ENCODE peak calls at places on chromosomes 11 and 22, in six cellular contexts. K is GM20000, B is endothelial cell, N is HFF-Myc, L is progenitor cell of endocrine pancreas, E is tibial artery. T is an unnamed sample.

GRCh38 chr11:122863704-122864326 is 18.7 kb upstream of the JHY start:
- DNase-seq in K (no peak), B (peak; percentile 47), N (no peak), L (no peak), E (no peak), T (peak; percentile 66)

GRCh38 chr22:47190276-47190956 is 428.0 kb downstream of the TBC1D22A start:
- DNase-seq in K (no peak), B (no peak), N (no peak), L (no peak), E (peak; percentile 44), T (no peak)

GRCh38 chr22:39264344-39265116 is 19.7 kb upstream of the PDGFB start:
- DNase-seq in K (no peak), B (no peak), N (no peak), L (no peak), E (peak; percentile 84), T (no peak)

GRCh38 chr22:21450320-21450831 is 16.8 kb upstream of the TMEM191C start:
- DNase-seq in K (no peak), B (peak; percentile 14), N (no peak), L (no peak), E (peak; percentile 42), T (no peak)

GRCh38 chr22:29877620-29878019 is 5.4 kb upstream of the MTMR3 start:
- DNase-seq in K (no peak), B (no peak), N (no peak), L (no peak), E (no peak), T (no peak)

GRCh38 chr22:46085831-46086576 is 64.3 kb upstream of the PPARA start:
- DNase-seq in K (no peak), B (no peak), N (no peak), L (no peak), E (peak; percentile 86), T (no peak)

GRCh38 chr11:638616-639323 is 1.7 kb downstream of the DRD4 start:
- DNase-seq in K (no peak), B (no peak), N (no peak), L (no peak), E (no peak), T (no peak)

GRCh38 chr11:15268598-15268997 is 153.9 kb downstream of the INSC start:
- DNase-seq in K (no peak), B (no peak), N (no peak), L (no peak), E (no peak), T (no peak)

GRCh38 chr22:45163074-45163416 is 680 bp upstream of the NUP50 start:
- DNase-seq in K (no peak), B (peak; percentile 24), N (no peak), L (no peak), E (no peak), T (peak; percentile 41)

GRCh38 chr11:10394229-10395100 is 60.6 kb upstream of the AMPD3 start:
- DNase-seq in K (no peak), B (no peak), N (no peak), L (no peak), E (no peak), T (no peak)

GRCh38 chr11:104609297-104609696 is 289.0 kb downstream of the CASP12 start:
- DNase-seq in K (peak; percentile 39), B (peak; percentile 37), N (peak; percentile 40), L (no peak), E (no peak), T (peak; percentile 29)

GRCh38 chr11:117037279-117037951 is 60.8 kb downstream of the SIK3 start:
- DNase-seq in K (no peak), B (peak; percentile 8), N (no peak), L (no peak), E (no peak), T (no peak)

GRCh38 chr11:31720225-31720624 is 90.9 kb downstream of the PAX6 start:
- DNase-seq in K (no peak), B (no peak), N (no peak), L (no peak), E (no peak), T (no peak)

GRCh38 chr11:134554861-134555260 is 142.8 kb upstream of the B3GAT1 start:
- DNase-seq in K (no peak), B (no peak), N (no peak), L (no peak), E (no peak), T (no peak)

GRCh38 chr22:31139866-31140716 is at the start of gene PLA2G3:
- DNase-seq in K (no peak), B (peak; percentile 65), N (peak; percentile 48), L (peak; percentile 22), E (no peak), T (no peak)

GRCh38 chr11:116300252-116300651 is 472.5 kb downstream of the BUD13 start:
- DNase-seq in K (no peak), B (no peak), N (no peak), L (no peak), E (no peak), T (no peak)

GRCh38 chr11:86108890-86109638 is 40.2 kb upstream of the PICALM start:
- DNase-seq in K (no peak), B (no peak), N (no peak), L (no peak), E (no peak), T (no peak)

GRCh38 chr11:110463153-110463552 is 33.4 kb downstream of the FDX1 start:
- DNase-seq in K (no peak), B (peak; percentile 64), N (no peak), L (no peak), E (peak; percentile 71), T (peak; percentile 56)

GRCh38 chr11:56271092-56271491 is 2.9 kb upstream of the OR5T1 start:
- DNase-seq in K (no peak), B (no peak), N (no peak), L (no peak), E (no peak), T (no peak)

GRCh38 chr22:37357471-37357870 is 69.8 kb downstream of the ELFN2 start:
- DNase-seq in K (no peak), B (no peak), N (no peak), L (no peak), E (no peak), T (no peak)

GRCh38 chr22:37186228-37186996 is 1.6 kb downstream of the C1QTNF6 start:
- DNase-seq in K (peak; percentile 83), B (peak; percentile 27), N (no peak), L (no peak), E (no peak), T (peak; percentile 71)

GRCh38 chr11:10302294-10302743 is 2.6 kb upstream of the ADM start:
- DNase-seq in K (no peak), B (no peak), N (no peak), L (no peak), E (no peak), T (no peak)

GRCh38 chr11:351411-351810 is 17.9 kb upstream of the B4GALNT4 start:
- DNase-seq in K (no peak), B (no peak), N (no peak), L (no peak), E (peak; percentile 39), T (no peak)

GRCh38 chr11:13944016-13944415 is 18.5 kb upstream of the SPON1 start:
- DNase-seq in K (no peak), B (no peak), N (no peak), L (no peak), E (no peak), T (no peak)

GRCh38 chr11:95599959-95600586 is 189.5 kb downstream of the FAM76B start:
- DNase-seq in K (no peak), B (no peak), N (no peak), L (no peak), E (no peak), T (peak; percentile 62)

GRCh38 chr11:290621-291231 is 1.8 kb downstream of the PGGHG start:
- DNase-seq in K (no peak), B (no peak), N (no peak), L (no peak), E (peak; percentile 44), T (peak; percentile 13)

GRCh38 chr11:104105155-104105554 is 58.8 kb downstream of the PDGFD start:
- DNase-seq in K (no peak), B (no peak), N (no peak), L (no peak), E (no peak), T (no peak)

GRCh38 chr22:19764050-19764593 is 3.5 kb downstream of the TBX1 start:
- DNase-seq in K (no peak), B (no peak), N (no peak), L (no peak), E (no peak), T (no peak)

GRCh38 chr22:29605236-29605850 is 1.9 kb downstream of the NF2 start:
- DNase-seq in K (no peak), B (no peak), N (no peak), L (no peak), E (no peak), T (no peak)

DNA sequence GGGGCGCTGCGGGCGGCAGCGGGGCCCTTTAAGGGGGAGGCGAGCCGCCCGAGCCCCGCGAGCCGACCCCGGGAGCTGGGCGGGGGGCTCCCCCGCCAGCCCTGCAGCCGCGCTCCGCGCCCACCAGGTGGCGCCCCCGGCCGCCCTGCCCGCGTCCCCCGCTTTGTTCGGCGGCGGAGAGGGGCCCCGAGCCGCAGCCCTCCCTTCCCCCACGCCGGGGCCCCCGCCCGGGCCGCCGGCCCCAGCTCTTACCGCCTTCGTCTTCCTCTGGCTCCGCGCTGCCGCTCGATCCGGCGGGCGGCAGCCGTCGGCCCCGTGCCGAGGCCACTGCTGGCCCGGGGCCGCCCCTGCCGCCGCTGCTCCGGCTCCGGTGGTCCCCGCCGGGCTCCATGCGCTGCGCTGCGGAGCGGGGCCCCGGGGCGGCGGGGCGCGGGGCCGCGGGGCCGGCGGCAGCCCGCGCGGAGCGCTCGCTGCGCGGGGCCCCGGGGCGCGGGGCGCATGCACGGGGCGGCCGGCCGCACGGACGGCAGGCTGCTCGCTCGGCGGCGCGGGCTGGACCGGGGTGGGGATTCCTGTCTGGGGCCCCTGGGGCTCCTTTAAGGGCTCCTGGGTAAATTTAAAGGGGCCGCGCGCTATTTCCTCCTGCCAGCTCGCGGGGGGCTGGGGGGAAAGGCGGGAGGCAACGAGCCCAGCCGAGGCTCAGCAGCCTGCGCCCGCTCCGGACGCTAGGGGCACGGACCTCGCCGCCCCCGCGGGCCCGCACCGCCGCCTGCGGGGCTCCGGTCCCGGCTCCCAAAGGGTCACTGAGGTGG is at the start of gene ZFTA:
- DNase-seq in K (peak; percentile 95), B (peak; percentile 83), N (no peak), L (peak; percentile 73), E (peak; percentile 78), T (peak; percentile 71)
- TF ChIP-seq CTCF in K (peak; percentile 88), B (peak; percentile 90), N (peak; percentile 22), L (peak; percentile 83), E (peak; percentile 50), T (peak; percentile 72)

GRCh38 chr11:112958670-112959069 is 2.5 kb upstream of the NCAM1 start:
- DNase-seq in K (no peak), B (no peak), N (no peak), L (no peak), E (no peak), T (no peak)
- TF ChIP-seq CTCF in K (no peak), B (no peak), N (no peak), L (peak; percentile 23), E (no peak), T (no peak)

DNA sequence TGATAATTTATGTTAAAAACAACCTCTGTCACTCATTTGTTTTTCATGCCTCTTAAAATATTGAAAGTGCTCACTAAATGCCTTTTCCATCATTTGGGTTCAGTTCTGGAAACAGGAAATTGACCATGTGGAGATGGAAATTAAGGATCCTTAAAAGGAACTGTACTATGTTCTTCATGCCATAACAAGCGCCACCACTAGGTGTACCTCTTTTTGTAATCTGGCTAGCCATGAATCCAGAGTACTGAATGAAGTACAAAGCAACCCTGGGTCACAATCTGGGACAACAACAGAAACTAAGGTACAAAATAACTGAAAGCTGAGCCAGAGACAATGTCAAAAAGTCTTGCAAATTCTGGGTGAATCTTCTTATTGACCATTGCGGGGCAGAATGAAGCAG is 559.1 kb downstream of the FAM181B start:
- DNase-seq in K (no peak), B (no peak), N (no peak), L (no peak), E (no peak), T (no peak)
- TF ChIP-seq CTCF in K (no peak), B (peak; percentile 66), N (no peak), L (peak; percentile 42), E (no peak), T (peak; percentile 26)

GRCh38 chr11:36564376-36565032 is 3.3 kb upstream of the RAG1 start:
- DNase-seq in K (peak; percentile 53), B (peak; percentile 44), N (peak; percentile 25), L (peak; percentile 18), E (no peak), T (peak; percentile 70)
- TF ChIP-seq CTCF in K (peak; percentile 41), B (peak; percentile 54), N (peak; percentile 66), L (peak; percentile 81), E (peak; percentile 64), T (peak; percentile 72)